ENCODE peak calls at places on chromosomes 12 and 14, in eight cellular contexts. S, Q, Z, F, P, W, R and B are unnamed samples.

GRCh38 chr12:11651785-11652184 is 2.3 kb downstream of the ETV6 start:
- DNase-seq in S (no peak), Q (no peak), Z (no peak), F (no peak), P (no peak), W (no peak), R (peak), B (no peak)

GRCh38 chr12:122282066-122282465 is 15.8 kb upstream of the VPS33A start:
- DNase-seq in S (no peak), Q (peak), Z (no peak), F (no peak), P (no peak), W (no peak), R (peak), B (no peak)

GRCh38 chr12:60101715-60102114 is 505.9 kb downstream of the SLC16A7 start:
- DNase-seq in S (no peak), Q (peak), Z (no peak), F (no peak), P (no peak), W (no peak), R (peak), B (no peak)

GRCh38 chr12:121781751-121782615 is 11.5 kb downstream of the RHOF start:
- DNase-seq in S (no peak), Q (no peak), Z (no peak), F (no peak), P (no peak), W (no peak), R (no peak), B (no peak)

GRCh38 chr14:38721822-38722431 is 381.1 kb downstream of the SEC23A start:
- DNase-seq in S (peak), Q (peak), Z (peak), F (peak), P (no peak), W (peak), R (peak), B (peak)

GRCh38 chr12:3990356-3990975 is 117.3 kb upstream of the PARP11 start:
- DNase-seq in S (no peak), Q (no peak), Z (no peak), F (no peak), P (no peak), W (no peak), R (no peak), B (no peak)

GRCh38 chr14:101039755-101040138 is 136.2 kb upstream of the RTL1 start:
- DNase-seq in S (no peak), Q (no peak), Z (peak), F (no peak), P (no peak), W (no peak), R (no peak), B (no peak)

GRCh38 chr14:96145116-96145864 is 59.3 kb upstream of the BDKRB2 start:
- DNase-seq in S (peak), Q (peak), Z (no peak), F (no peak), P (no peak), W (no peak), R (peak), B (no peak)

GRCh38 chr14:93120522-93120921 is 4.8 kb upstream of the ITPK1 start:
- DNase-seq in S (no peak), Q (no peak), Z (no peak), F (no peak), P (no peak), W (no peak), R (no peak), B (no peak)

GRCh38 chr12:56658921-56659320 is 13.1 kb upstream of the ATP5F1B start:
- DNase-seq in S (no peak), Q (no peak), Z (no peak), F (no peak), P (no peak), W (no peak), R (no peak), B (no peak)

GRCh38 chr12:29782285-29782820 is 1.4 kb downstream of the TMTC1 start:
- DNase-seq in S (no peak), Q (peak), Z (no peak), F (no peak), P (no peak), W (no peak), R (no peak), B (no peak)

GRCh38 chr14:67580336-67581230 is 19.5 kb downstream of the PIGH start:
- DNase-seq in S (no peak), Q (no peak), Z (peak), F (no peak), P (no peak), W (no peak), R (no peak), B (no peak)

GRCh38 chr14:70289138-70289537 is 70.3 kb downstream of the COX16 start:
- DNase-seq in S (no peak), Q (no peak), Z (no peak), F (no peak), P (no peak), W (no peak), R (no peak), B (no peak)

GRCh38 chr14:35240233-35240632 is 51.9 kb upstream of the PSMA6 start:
- DNase-seq in S (no peak), Q (no peak), Z (no peak), F (no peak), P (no peak), W (no peak), R (no peak), B (no peak)

GRCh38 chr12:27142102-27142721 is 59.8 kb upstream of the C12orf71 start:
- DNase-seq in S (peak), Q (peak), Z (no peak), F (no peak), P (no peak), W (no peak), R (peak), B (peak)

GRCh38 chr14:51400142-51400541 is 160.1 kb downstream of the TMX1 start:
- DNase-seq in S (no peak), Q (no peak), Z (no peak), F (no peak), P (no peak), W (no peak), R (no peak), B (no peak)

GRCh38 chr12:101536069-101536674 is 58.6 kb upstream of the MYBPC1 start:
- DNase-seq in S (no peak), Q (no peak), Z (no peak), F (no peak), P (no peak), W (no peak), R (no peak), B (no peak)

GRCh38 chr14:105419305-105420091 is at the start of gene MTA1:
- DNase-seq in S (no peak), Q (peak), Z (peak), F (no peak), P (peak), W (no peak), R (no peak), B (peak)

GRCh38 chr12:75505706-75506312 is 5.6 kb downstream of the KRR1 start:
- DNase-seq in S (no peak), Q (peak), Z (no peak), F (no peak), P (no peak), W (no peak), R (peak), B (no peak)

GRCh38 chr14:22474730-22475351 is 114.2 kb downstream of the DAD1 start:
- DNase-seq in S (no peak), Q (peak), Z (no peak), F (no peak), P (no peak), W (no peak), R (no peak), B (no peak)

GRCh38 chr14:71905860-71906259 is 26.4 kb upstream of the RGS6 start:
- DNase-seq in S (no peak), Q (no peak), Z (no peak), F (no peak), P (no peak), W (no peak), R (no peak), B (no peak)

GRCh38 chr12:47378222-47378582 is 298.4 kb upstream of the AMIGO2 start:
- DNase-seq in S (no peak), Q (no peak), Z (no peak), F (no peak), P (no peak), W (no peak), R (no peak), B (no peak)

GRCh38 chr14:69345402-69345801 is 52.7 kb downstream of the ERH start:
- DNase-seq in S (no peak), Q (no peak), Z (no peak), F (no peak), P (no peak), W (no peak), R (no peak), B (no peak)

GRCh38 chr14:78127233-78127632 is 42.9 kb upstream of the NRXN3 start:
- DNase-seq in S (no peak), Q (no peak), Z (no peak), F (no peak), P (no peak), W (no peak), R (no peak), B (no peak)

GRCh38 chr14:78131616-78132015 is 38.6 kb upstream of the NRXN3 start:
- DNase-seq in S (no peak), Q (no peak), Z (no peak), F (no peak), P (no peak), W (no peak), R (no peak), B (no peak)

GRCh38 chr14:78129375-78129774 is 40.8 kb upstream of the NRXN3 start:
- DNase-seq in S (no peak), Q (no peak), Z (no peak), F (no peak), P (no peak), W (no peak), R (no peak), B (no peak)

GRCh38 chr14:78131201-78131600 is 39.0 kb upstream of the NRXN3 start:
- DNase-seq in S (no peak), Q (no peak), Z (no peak), F (no peak), P (no peak), W (no peak), R (no peak), B (no peak)

GRCh38 chr14:78130356-78130755 is 39.8 kb upstream of the NRXN3 start:
- DNase-seq in S (no peak), Q (no peak), Z (no peak), F (no peak), P (no peak), W (no peak), R (no peak), B (no peak)
- TF ChIP-seq CTCF in S (no peak), Q (no peak), Z (no peak), F (no peak), P (no peak), W (no peak), R (no peak), B (no peak)

GRCh38 chr12:88952543-88952942 is 372.3 kb upstream of the KITLG start:
- DNase-seq in S (no peak), Q (peak), Z (no peak), F (no peak), P (no peak), W (no peak), R (peak), B (no peak)

GRCh38 chr12:88951860-88952483 is 371.7 kb upstream of the KITLG start:
- DNase-seq in S (no peak), Q (no peak), Z (no peak), F (no peak), P (no peak), W (no peak), R (no peak), B (no peak)

GRCh38 chr12:88955541-88955940 is 375.3 kb upstream of the KITLG start:
- DNase-seq in S (no peak), Q (no peak), Z (no peak), F (no peak), P (no peak), W (no peak), R (no peak), B (no peak)

GRCh38 chr12:88951177-88951576 is 370.9 kb upstream of the KITLG start:
- DNase-seq in S (no peak), Q (no peak), Z (no peak), F (no peak), P (no peak), W (no peak), R (no peak), B (no peak)

DNA sequence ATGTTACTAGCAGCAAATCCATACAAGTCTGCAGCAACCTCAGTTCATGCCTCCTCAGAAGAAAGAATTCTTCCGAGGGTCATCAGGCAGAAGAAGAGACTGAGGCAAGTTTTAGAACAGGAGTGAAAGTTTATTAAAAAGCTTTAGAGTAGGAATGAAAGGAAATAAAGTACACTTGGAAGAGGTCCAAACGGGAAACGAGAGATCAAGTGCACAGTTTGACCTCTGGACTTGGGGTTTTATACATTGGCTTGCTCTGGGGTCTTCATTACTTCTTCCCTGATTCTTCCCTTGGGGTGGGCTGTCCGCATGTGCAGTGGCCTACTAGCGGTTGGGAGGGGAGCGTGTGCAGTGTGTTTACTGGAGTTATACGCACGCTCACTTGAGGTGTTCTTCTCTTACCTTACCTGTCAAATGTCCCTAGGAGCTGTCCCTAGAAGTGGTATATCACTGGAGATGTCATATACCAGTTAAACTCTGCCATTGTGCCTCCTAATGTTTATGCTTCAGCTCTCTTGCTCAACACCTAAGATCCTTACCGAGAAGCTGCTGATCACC is 372.8 kb upstream of the KITLG start:
- DNase-seq in S (no peak), Q (no peak), Z (no peak), F (no peak), P (no peak), W (no peak), R (no peak), B (no peak)
- TF ChIP-seq CTCF in S (no peak), Q (no peak), Z (no peak), F (no peak), P (no peak), W (no peak), R (no peak), B (no peak)

GRCh38 chr12:132460571-132460970 is 29.4 kb upstream of the FBRSL1 start:
- DNase-seq in S (peak), Q (no peak), Z (no peak), F (no peak), P (no peak), W (no peak), R (no peak), B (no peak)
- TF ChIP-seq CTCF in S (peak), Q (no peak), Z (peak), F (no peak), P (no peak), W (no peak), R (peak), B (peak)

GRCh38 chr12:6620137-6620884 is 13.1 kb upstream of the CHD4 start:
- DNase-seq in S (peak), Q (no peak), Z (no peak), F (no peak), P (no peak), W (no peak), R (no peak), B (peak)
- TF ChIP-seq CTCF in S (peak), Q (peak), Z (peak), F (peak), P (no peak), W (no peak), R (peak), B (peak)

GRCh38 chr12:88996389-88996788 is 355.9 kb downstream of the DUSP6 start:
- DNase-seq in S (no peak), Q (no peak), Z (no peak), F (no peak), P (no peak), W (no peak), R (no peak), B (no peak)

GRCh38 chr12:88994537-88994936 is 357.8 kb downstream of the DUSP6 start:
- DNase-seq in S (no peak), Q (no peak), Z (no peak), F (no peak), P (no peak), W (no peak), R (no peak), B (no peak)

GRCh38 chr12:88998421-88998820 is 353.9 kb downstream of the DUSP6 start:
- DNase-seq in S (no peak), Q (peak), Z (no peak), F (no peak), P (no peak), W (no peak), R (no peak), B (no peak)

DNA sequence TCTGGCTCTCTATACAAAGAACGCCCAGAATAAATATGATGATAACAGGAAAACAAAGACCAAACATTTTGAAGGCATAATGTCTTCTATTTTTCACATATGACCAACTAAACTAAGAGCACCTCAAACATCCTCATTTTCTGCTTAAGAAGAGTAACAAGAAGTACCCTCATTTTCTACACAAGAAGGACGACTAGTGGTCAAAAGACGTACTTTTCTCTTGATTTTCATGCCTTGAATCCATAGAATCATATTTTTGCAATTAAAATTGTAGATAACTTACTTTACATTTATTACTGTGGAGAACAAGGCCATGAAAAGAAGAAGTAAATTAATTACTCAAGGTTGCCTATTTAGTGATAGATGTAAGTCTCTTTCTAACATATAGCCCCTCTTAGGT is 358.6 kb downstream of the DUSP6 start:
- DNase-seq in S (no peak), Q (peak), Z (no peak), F (no peak), P (no peak), W (no peak), R (peak), B (no peak)
- TF ChIP-seq CTCF in S (peak), Q (peak), Z (peak), F (peak), P (no peak), W (no peak), R (peak), B (peak)

DNA sequence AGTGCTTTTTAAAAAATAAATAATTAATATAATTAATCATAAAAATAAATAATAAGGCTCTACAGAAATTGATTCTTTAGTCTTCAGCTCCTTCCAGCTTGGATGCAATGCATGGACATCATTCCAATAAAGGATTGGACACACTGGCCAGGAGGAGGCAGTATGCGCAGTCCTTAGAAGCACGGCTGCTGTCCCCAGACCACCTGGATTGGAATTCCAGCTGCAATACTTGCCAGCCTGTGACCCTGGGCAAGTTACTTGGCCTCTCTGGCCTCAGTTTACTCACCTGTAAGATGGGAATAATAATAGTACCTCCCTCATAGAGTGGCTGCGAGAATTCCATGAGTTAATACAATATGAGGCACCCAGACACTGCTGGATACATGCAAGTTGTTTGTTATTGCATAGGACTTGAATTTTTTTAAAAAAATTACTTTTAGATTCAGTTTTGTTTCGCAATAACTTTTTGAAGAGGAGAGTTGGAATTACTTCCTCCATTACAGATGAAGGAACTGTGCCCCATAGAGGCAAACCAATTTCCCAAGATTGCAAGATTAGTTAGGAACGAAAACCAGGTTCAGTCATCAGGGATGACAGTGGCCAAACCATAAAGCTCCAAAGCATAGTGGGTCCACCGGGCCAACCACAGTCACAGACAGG is 12.2 kb downstream of the RPH3A start:
- DNase-seq in S (no peak), Q (no peak), Z (no peak), F (no peak), P (no peak), W (no peak), R (no peak), B (no peak)
- TF ChIP-seq CTCF in S (peak), Q (no peak), Z (no peak), F (no peak), P (no peak), W (no peak), R (no peak), B (no peak)